ENCODE peak calls at places on chromosomes 4 and X, in four cellular contexts. I is heart left ventricle, E is ovary, R is transverse colon. S is an unnamed sample.

GRCh38 chr4:183908284-183908683 is 3.2 kb downstream of the STOX2 start:
- DNase-seq in I (no peak), R (no peak), E (no peak), S (no peak)

GRCh38 chrX:101452051-101452450 is 33.2 kb upstream of the ARMCX4 start:
- DNase-seq in I (no peak), R (no peak), E (no peak), S (no peak)

GRCh38 chr4:85127653-85128052 is 161.2 kb upstream of the WDFY3 start:
- DNase-seq in R (no peak), E (no peak), I (no peak), S (peak; percentile 81)

GRCh38 chr4:17468638-17469221 is 43.2 kb downstream of the QDPR start:
- DNase-seq in E (no peak), I (no peak), R (no peak), S (peak; percentile 51)

GRCh38 chr4:78870056-78870455 is 69.2 kb downstream of the PAQR3 start:
- DNase-seq in I (no peak), R (no peak), E (no peak), S (no peak)

GRCh38 chrX:4435905-4436304 is 722.5 kb upstream of the PRKX start:
- DNase-seq in R (no peak), I (no peak), E (no peak), S (no peak)

GRCh38 chrX:45711231-45711630 is 510.6 kb upstream of the DIPK2B start:
- DNase-seq in R (no peak), E (no peak), I (no peak), S (no peak)

GRCh38 chr4:10115657-10116624 is 658 bp downstream of the WDR1 start:
- DNase-seq in I (peak; percentile 61), E (peak; percentile 38), R (peak; percentile 87), S (no peak)

GRCh38 chr4:120691106-120691505 is 231.4 kb downstream of the PRDM5 start:
- DNase-seq in E (no peak), R (no peak), I (no peak), S (no peak)

GRCh38 chr4:153205028-153205648 is 895 bp downstream of the TRIM2 start:
- DNase-seq in E (no peak), R (peak; percentile 76), I (no peak), S (no peak)

GRCh38 chrX:95318882-95319281 is 1365.8 kb upstream of the DIAPH2 start:
- DNase-seq in R (no peak), E (no peak), I (no peak), S (no peak)

GRCh38 chr4:116055857-116056827 is 942.7 kb upstream of the NDST4 start:
- DNase-seq in I (no peak), R (no peak), E (no peak), S (no peak)

GRCh38 chr4:2804449-2804972 is 11.6 kb downstream of the SH3BP2 start:
- DNase-seq in E (no peak), I (no peak), R (no peak), S (no peak)

GRCh38 chr4:2805712-2806391 is 13.0 kb downstream of the SH3BP2 start:
- DNase-seq in I (peak; percentile 78), R (peak; percentile 92), E (no peak), S (no peak)

GRCh38 chr4:2804973-2805501 is 12.2 kb downstream of the SH3BP2 start:
- DNase-seq in R (no peak), I (no peak), E (no peak), S (no peak)

GRCh38 chr4:2802618-2803531 is 10.0 kb downstream of the SH3BP2 start:
- DNase-seq in R (peak; percentile 7), E (no peak), I (no peak), S (no peak)

DNA sequence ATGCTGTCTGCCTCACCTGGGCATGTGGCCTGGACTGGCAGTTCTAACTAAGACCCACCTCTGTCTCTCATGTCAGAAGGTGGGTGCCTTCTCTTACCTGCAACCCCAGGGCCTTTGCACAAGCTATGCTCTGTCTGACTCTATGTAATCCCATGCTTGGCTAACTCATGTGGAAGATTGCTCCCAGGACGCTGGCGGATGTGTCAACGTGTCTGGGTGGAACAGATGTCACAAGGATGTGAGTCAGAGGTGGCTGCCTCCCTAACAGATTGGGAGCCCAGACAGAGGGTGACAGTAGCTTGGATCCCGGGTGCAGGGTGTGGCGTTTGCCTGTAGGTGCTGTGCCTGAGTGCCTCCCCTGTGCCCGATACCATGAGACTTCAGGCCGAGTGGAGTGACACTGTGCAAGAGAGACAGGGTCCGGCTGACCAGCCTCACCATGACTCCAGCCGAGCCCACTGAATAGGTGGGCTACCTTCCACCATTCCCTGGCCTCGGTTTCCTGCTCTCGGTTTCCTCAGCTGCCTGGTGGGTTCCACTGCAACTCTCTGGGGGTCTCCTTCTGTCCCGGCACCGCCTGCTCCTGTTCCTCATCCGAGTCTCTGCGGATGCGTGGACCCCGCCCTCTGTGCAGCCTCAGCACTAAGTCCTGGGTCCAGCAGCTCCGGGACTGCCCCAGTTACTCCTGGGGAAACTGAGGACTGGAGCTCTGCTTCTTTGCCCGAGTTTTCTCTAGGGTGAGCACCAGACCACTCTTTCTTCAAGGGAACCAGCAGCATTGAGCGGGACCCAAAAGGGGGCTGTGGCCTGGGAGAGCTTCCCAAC is 11.0 kb downstream of the SH3BP2 start:
- DNase-seq in I (no peak), R (peak; percentile 67), E (no peak), S (peak; percentile 23)
- H3K4me1 ChIP-seq in I (peaks cover 48% of the 10 kb centered on the region), R (peaks cover 75% of the 10 kb centered on the region), E (peaks cover 28% of the 10 kb centered on the region), S (peaks cover 20% of the 10 kb centered on the region)

GRCh38 chr4:102600689-102601088 is 99.5 kb downstream of the NFKB1 start:
- DNase-seq in R (no peak), I (no peak), E (no peak), S (no peak)
- H3K36me3 ChIP-seq in R (peaks cover 45% of the 10 kb centered on the region), I (peaks cover 100% of the 10 kb centered on the region), E (no peaks in the 10 kb centered on the region), S (peaks cover 14% of the 10 kb centered on the region)

GRCh38 chr4:87423313-87424031 is 1.1 kb downstream of the NUDT9 start:
- DNase-seq in R (no peak), E (no peak), I (no peak), S (peak; percentile 77)
- TF ChIP-seq CTCF in R (no peak), E (no peak), I (peak; percentile 26), S (no peak)

GRCh38 chr4:133152330-133152791 is 3.3 kb downstream of the PCDH10 start:
- DNase-seq in E (no peak), I (no peak), R (no peak), S (peak; percentile 32)
- H3K4me1 ChIP-seq in E (no peaks in the 10 kb centered on the region), I (no peaks in the 10 kb centered on the region), R (peaks cover 20% of the 10 kb centered on the region), S (peaks cover 12% of the 10 kb centered on the region)

DNA sequence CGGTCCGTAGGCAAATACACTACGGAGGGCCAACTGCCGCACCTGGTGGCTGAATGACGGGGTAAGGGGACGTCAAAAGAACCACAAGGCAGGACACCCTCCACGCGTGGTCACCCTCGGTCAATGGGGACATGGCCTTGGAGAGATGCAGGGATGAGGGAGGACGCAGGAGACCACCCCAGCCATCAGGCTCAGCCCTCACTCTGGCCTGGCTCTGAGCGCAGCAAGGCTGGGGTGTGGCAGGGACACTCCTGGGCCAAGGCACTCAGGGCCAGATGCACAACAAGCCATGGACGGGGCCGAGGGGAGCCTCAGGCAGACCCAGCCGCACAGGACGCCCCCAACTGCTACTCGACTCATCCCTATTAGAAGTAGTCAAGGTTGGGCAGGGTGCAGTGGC is 36.5 kb downstream of the GAK start:
- DNase-seq in I (no peak), R (no peak), E (no peak), S (no peak)
- H3K36me3 ChIP-seq in I (peaks cover 44% of the 10 kb centered on the region), R (peaks cover 26% of the 10 kb centered on the region), E (no peaks in the 10 kb centered on the region), S (peaks cover 12% of the 10 kb centered on the region)

GRCh38 chrX:23100826-23101225 is 101.1 kb downstream of the DDX53 start:
- DNase-seq in I (no peak), E (no peak), R (no peak), S (no peak)

DNA sequence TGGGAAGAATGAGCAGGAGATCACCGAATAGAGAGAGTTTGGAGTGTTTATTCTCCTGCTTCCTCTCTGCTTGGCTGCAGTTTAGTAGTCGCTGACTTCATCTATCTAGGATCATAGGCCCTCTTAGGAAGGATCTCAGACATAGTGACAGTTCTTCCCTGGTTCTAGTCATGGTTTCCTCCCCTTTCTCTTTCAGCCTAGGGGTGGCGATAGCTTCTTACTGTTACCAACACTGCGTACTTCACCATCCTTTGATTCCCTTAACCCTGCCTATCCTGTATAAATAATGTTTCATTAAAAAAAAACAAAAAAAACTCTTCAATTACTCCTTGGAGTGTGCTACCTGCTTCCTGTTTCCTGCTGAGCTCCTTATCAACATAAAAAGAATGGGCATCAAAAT is 103.8 kb downstream of the DDX53 start:
- DNase-seq in R (no peak), I (no peak), E (no peak), S (no peak)
- TF ChIP-seq CTCF in R (no peak), I (no peak), E (no peak), S (no peak)

GRCh38 chrX:148695362-148695761 is 194.9 kb downstream of the AFF2 start:
- DNase-seq in I (no peak), R (no peak), E (no peak), S (no peak)

GRCh38 chrX:148700021-148700420 is 199.6 kb downstream of the AFF2 start:
- DNase-seq in I (no peak), R (no peak), E (no peak), S (no peak)

DNA sequence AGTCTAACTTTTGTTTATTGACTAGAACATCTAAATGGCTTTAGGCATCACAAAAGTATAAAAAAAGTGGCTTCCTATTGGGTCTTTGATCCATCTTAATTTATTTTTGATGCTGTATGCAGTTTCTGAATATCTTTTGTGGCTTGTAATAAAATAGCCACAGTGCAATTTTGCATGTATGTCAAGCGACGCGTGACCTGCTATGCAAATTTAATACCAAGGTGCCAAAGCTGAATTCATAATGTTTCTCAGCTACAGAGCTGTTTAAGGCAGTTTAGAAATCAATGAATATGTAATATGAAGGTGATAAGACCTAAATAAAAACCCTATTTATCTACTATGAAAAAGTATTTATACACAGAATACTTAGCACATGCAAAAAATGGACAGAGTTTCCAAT is 197.8 kb downstream of the AFF2 start:
- DNase-seq in I (no peak), E (no peak), R (no peak), S (no peak)
- H3K4me1 ChIP-seq in I (no peaks in the 10 kb centered on the region), E (no peaks in the 10 kb centered on the region), R (no peaks in the 10 kb centered on the region), S (no peaks in the 10 kb centered on the region)

GRCh38 chr4:48575964-48576363 is 85.9 kb downstream of the ZAR1 start:
- DNase-seq in I (no peak), E (no peak), R (no peak), S (no peak)

GRCh38 chr4:48571471-48571870 is 81.4 kb downstream of the ZAR1 start:
- DNase-seq in I (no peak), R (no peak), E (no peak), S (no peak)

GRCh38 chr4:48565362-48566083 is 75.5 kb downstream of the ZAR1 start:
- DNase-seq in E (no peak), R (no peak), I (no peak), S (no peak)

DNA sequence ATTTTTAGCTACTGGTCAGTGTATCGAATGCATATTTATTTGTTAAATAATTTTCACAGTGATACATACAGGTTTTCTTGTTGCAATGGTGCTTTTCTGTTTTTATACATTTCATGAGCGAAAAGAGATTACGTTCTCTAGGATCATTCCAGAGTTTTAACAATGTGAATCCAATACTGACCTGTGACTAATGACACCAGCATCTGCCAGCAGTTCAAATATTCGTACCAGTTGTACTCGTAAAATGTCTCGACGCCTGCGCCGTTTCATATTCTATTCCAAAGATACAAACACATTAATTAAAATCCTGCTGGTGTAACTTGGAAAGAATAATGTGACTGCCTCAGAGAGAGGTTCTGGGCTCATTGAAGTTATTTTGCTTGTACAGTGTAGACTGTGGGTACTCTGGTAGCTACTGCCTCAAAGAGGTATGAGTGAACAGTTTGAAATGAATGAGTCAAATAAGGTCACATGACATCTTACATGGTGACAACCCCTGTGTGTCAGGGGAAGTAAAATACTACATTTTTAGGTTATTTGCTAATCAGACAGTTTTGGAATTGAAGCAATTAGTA is 80.7 kb downstream of the ZAR1 start:
- DNase-seq in R (no peak), I (no peak), E (no peak), S (no peak)
- H3K36me3 ChIP-seq in R (peaks cover 80% of the 10 kb centered on the region), I (peaks cover 98% of the 10 kb centered on the region), E (no peaks in the 10 kb centered on the region), S (peaks cover 6% of the 10 kb centered on the region)

S was measured in BE2C.